ENCODE peak calls at places on chromosomes 3 and 15, in nine cellular contexts. C, M, V, F, P, Y, L, Z and K are unnamed samples.

GRCh38 chr3:98968347-98968746 is 66.9 kb upstream of the DCBLD2 start:
- DNase-seq in Y (no peak), P (no peak), L (no peak), F (no peak), V (no peak), M (no peak), Z (no peak), C (no peak), K (no peak)

GRCh38 chr15:53580371-53580770 is 179.1 kb downstream of the WDR72 start:
- DNase-seq in Y (no peak), L (no peak), F (no peak), Z (peak), V (no peak), C (no peak), P (no peak), M (no peak), K (peak)

GRCh38 chr15:85929786-85930185 is 135.1 kb upstream of the KLHL25 start:
- DNase-seq in L (no peak), F (no peak), C (no peak), Y (no peak), M (no peak), P (no peak), V (no peak), Z (no peak), K (no peak)

GRCh38 chr3:108489776-108490175 is 20.6 kb downstream of the MYH15 start:
- DNase-seq in L (peak), V (no peak), F (no peak), C (peak), Y (peak), P (peak), Z (no peak), M (peak), K (no peak)

GRCh38 chr3:110955301-110955880 is 116.2 kb upstream of the NECTIN3 start:
- DNase-seq in Z (no peak), F (no peak), P (no peak), M (no peak), V (no peak), C (peak), Y (no peak), L (no peak), K (no peak)

GRCh38 chr3:21105784-21106183 is 645.2 kb downstream of the ZNF385D start:
- DNase-seq in V (no peak), Z (no peak), F (no peak), C (no peak), Y (no peak), M (no peak), P (no peak), L (no peak), K (no peak)

GRCh38 chr3:189824629-189825312 is 193.6 kb downstream of the TP63 start:
- DNase-seq in M (no peak), C (peak), P (no peak), L (no peak), F (no peak), Y (no peak), Z (no peak), V (no peak), K (peak)

GRCh38 chr3:50642382-50642781 is 25.4 kb downstream of the MAPKAPK3 start:
- DNase-seq in C (no peak), V (no peak), Y (no peak), Z (no peak), P (no peak), M (no peak), L (no peak), F (no peak), K (no peak)

GRCh38 chr15:35728176-35728938 is 182.4 kb upstream of the DPH6 start:
- DNase-seq in Z (no peak), P (no peak), V (no peak), Y (no peak), C (peak), F (no peak), M (no peak), L (no peak), K (peak)

GRCh38 chr3:177451940-177452484 is 254.7 kb upstream of the TBL1XR1 start:
- DNase-seq in F (no peak), V (no peak), Z (no peak), Y (no peak), C (peak), M (no peak), L (no peak), P (no peak), K (no peak)

GRCh38 chr3:128698211-128699011 is 27.6 kb upstream of the RAB7A start:
- DNase-seq in V (peak), Z (peak), C (peak), M (no peak), Y (no peak), L (peak), F (peak), P (peak), K (no peak)

GRCh38 chr3:46768061-46768460 is 50.4 kb upstream of the PRSS50 start:
- DNase-seq in Y (no peak), C (no peak), V (no peak), Z (no peak), P (no peak), L (no peak), M (no peak), F (no peak), K (no peak)

GRCh38 chr3:40143283-40144090 is 166.0 kb upstream of the EIF1B start:
- DNase-seq in L (no peak), Z (no peak), V (no peak), F (no peak), P (no peak), M (no peak), C (no peak), Y (no peak), K (no peak)

GRCh38 chr3:16468114-16469098 is 45.1 kb downstream of the RFTN1 start:
- DNase-seq in Y (no peak), V (no peak), L (no peak), P (no peak), C (peak), M (no peak), Z (no peak), F (no peak), K (no peak)

DNA sequence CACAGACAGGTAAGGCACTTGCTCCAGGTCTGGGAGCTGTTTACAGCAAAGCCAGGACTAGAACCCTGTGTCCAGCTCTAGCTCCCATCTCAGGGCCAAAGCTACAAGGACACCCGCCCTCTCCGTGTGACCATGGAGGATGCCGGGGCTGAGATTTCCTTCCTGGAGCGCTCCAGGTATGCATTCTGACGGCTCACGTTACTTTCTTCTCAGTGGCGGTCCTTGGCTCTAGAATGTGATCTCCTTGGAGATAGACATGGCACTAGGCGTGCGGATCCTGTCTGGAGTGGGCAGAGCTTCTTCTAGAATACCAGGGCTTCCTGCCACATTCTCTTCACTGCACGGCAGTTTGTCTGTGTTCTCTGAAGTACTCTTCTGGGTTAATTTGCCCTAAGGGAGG is 185.7 kb downstream of the OPA1 start:
- DNase-seq in Z (no peak), Y (no peak), F (no peak), L (no peak), V (no peak), P (no peak), M (no peak), C (no peak), K (no peak)
- H3K4me3 ChIP-seq in Z (no peak), Y (no peak), F (no peak), L (no peak), V (no peak), P (no peak), M (no peak), C (no peak), K (no peak)

GRCh38 chr3:172561894-172562664 is 38.8 kb upstream of the TNFSF10 start:
- DNase-seq in Z (no peak), Y (no peak), L (no peak), V (no peak), F (no peak), P (no peak), M (no peak), C (peak), K (peak)

GRCh38 chr3:172564499-172564898 is 41.3 kb upstream of the TNFSF10 start:
- DNase-seq in C (no peak), F (no peak), Y (no peak), M (no peak), L (no peak), Z (no peak), V (no peak), P (no peak), K (peak)

GRCh38 chr3:172559029-172559428 is 35.8 kb upstream of the TNFSF10 start:
- DNase-seq in P (no peak), L (no peak), F (no peak), Z (no peak), Y (no peak), M (no peak), V (no peak), C (peak), K (no peak)

GRCh38 chr3:172560026-172560425 is 36.8 kb upstream of the TNFSF10 start:
- DNase-seq in L (no peak), Z (no peak), F (no peak), Y (no peak), P (no peak), M (no peak), C (no peak), V (no peak), K (no peak)

GRCh38 chr3:172562881-172563835 is 39.9 kb upstream of the TNFSF10 start:
- DNase-seq in L (no peak), Z (no peak), C (peak), P (no peak), M (peak), V (no peak), F (no peak), Y (no peak), K (peak)
- H3K4me3 ChIP-seq in L (no peak), Z (peak), C (peak), P (no peak), M (no peak), V (no peak), F (no peak), Y (no peak), K (no peak)

DNA sequence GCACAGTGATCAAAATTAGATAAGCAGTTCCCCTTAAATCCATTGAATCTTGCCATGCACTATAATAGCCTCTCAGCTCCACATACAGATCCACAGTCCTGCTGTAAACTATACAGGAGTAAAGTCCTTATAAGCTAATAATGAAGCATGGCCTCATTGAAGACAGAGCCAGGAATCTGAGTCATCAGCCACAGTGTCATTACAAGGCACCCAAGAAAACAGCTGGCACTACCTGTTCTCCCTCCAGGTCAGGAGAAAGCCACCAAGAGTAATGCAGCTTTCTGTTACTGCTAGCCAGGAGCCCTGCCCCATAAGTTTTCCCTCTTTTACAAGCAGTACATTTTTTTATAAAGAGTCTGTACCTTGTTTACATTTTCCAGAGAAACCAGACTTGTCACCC is 27.3 kb downstream of the WDR49 start:
- DNase-seq in C (no peak), V (no peak), L (no peak), Z (no peak), F (no peak), P (no peak), Y (no peak), M (no peak), K (no peak)
- H3K4me3 ChIP-seq in C (no peak), V (no peak), L (no peak), Z (no peak), F (no peak), P (no peak), Y (no peak), M (no peak), K (no peak)

GRCh38 chr3:70803317-70803716 is 490.9 kb upstream of the MDFIC2 start:
- DNase-seq in Z (no peak), V (no peak), F (no peak), M (no peak), L (no peak), Y (no peak), P (no peak), C (no peak), K (no peak)

GRCh38 chr3:70805044-70805732 is 492.8 kb upstream of the MDFIC2 start:
- DNase-seq in Y (no peak), L (no peak), Z (no peak), F (no peak), V (no peak), C (peak), P (no peak), M (no peak), K (peak)

GRCh38 chr3:70806556-70806955 is 494.1 kb upstream of the MDFIC2 start:
- DNase-seq in Z (no peak), P (no peak), Y (no peak), V (no peak), C (no peak), M (no peak), L (no peak), F (no peak), K (no peak)

GRCh38 chr3:70803891-70804290 is 491.5 kb upstream of the MDFIC2 start:
- DNase-seq in M (no peak), C (no peak), Y (no peak), Z (no peak), P (no peak), V (no peak), F (no peak), L (no peak), K (no peak)

GRCh38 chr3:70800941-70801340 is 488.5 kb upstream of the MDFIC2 start:
- DNase-seq in Y (no peak), F (no peak), L (no peak), P (no peak), M (no peak), V (no peak), Z (no peak), C (no peak), K (no peak)
- H3K4me3 ChIP-seq in Y (no peak), F (no peak), L (no peak), P (no peak), M (no peak), V (no peak), Z (no peak), C (no peak), K (no peak)

GRCh38 chr15:66706840-66707239 is 4.8 kb downstream of the SMAD6 start:
- DNase-seq in M (no peak), C (no peak), P (no peak), Y (no peak), V (no peak), Z (no peak), F (no peak), L (no peak), K (no peak)
- H3K4me3 ChIP-seq in M (no peak), C (no peak), P (no peak), Y (no peak), V (peak), Z (peak), F (peak), L (no peak), K (no peak)

DNA sequence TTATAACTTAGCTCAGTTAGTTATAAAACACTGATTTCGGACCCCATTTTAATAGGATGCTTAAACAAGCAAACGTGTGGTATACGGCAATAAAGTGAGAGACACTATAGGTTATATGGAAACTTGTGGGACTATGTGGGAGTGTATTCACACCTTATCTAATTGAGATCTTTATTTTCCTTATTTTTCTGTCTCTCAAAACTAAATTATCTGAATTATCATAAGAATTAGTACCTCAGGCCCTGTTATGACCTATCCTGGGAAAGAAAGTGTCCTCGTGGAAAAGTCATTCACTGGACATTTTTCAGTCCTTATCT is 14.4 kb downstream of the WWTR1 start:
- DNase-seq in L (no peak), M (no peak), Y (no peak), F (no peak), V (no peak), C (no peak), P (no peak), Z (no peak), K (no peak)
- H3K4me3 ChIP-seq in L (no peak), M (no peak), Y (no peak), F (no peak), V (no peak), C (no peak), P (no peak), Z (no peak), K (no peak)

GRCh38 chr3:120469440-120470415 is 18.9 kb upstream of the FSTL1 start:
- DNase-seq in Y (no peak), P (no peak), L (no peak), V (no peak), F (peak), M (no peak), C (no peak), Z (no peak), K (no peak)

GRCh38 chr3:120473389-120473788 is 22.6 kb upstream of the FSTL1 start:
- DNase-seq in P (no peak), V (no peak), Y (no peak), F (no peak), M (no peak), Z (no peak), L (no peak), C (no peak), K (no peak)

GRCh38 chr3:120472121-120472844 is 21.5 kb upstream of the FSTL1 start:
- DNase-seq in F (no peak), L (no peak), P (no peak), V (no peak), Y (no peak), Z (no peak), C (no peak), M (no peak), K (no peak)

GRCh38 chr3:120470870-120471269 is 20.1 kb upstream of the FSTL1 start:
- DNase-seq in C (no peak), P (no peak), Y (no peak), L (no peak), V (no peak), Z (no peak), F (no peak), M (no peak), K (no peak)

GRCh38 chr3:120471643-120472042 is 20.9 kb upstream of the FSTL1 start:
- DNase-seq in Z (no peak), V (no peak), Y (no peak), F (no peak), P (no peak), L (no peak), M (no peak), C (no peak), K (no peak)
- H3K4me3 ChIP-seq in Z (no peak), V (no peak), Y (no peak), F (no peak), P (no peak), L (no peak), M (no peak), C (no peak), K (no peak)

DNA sequence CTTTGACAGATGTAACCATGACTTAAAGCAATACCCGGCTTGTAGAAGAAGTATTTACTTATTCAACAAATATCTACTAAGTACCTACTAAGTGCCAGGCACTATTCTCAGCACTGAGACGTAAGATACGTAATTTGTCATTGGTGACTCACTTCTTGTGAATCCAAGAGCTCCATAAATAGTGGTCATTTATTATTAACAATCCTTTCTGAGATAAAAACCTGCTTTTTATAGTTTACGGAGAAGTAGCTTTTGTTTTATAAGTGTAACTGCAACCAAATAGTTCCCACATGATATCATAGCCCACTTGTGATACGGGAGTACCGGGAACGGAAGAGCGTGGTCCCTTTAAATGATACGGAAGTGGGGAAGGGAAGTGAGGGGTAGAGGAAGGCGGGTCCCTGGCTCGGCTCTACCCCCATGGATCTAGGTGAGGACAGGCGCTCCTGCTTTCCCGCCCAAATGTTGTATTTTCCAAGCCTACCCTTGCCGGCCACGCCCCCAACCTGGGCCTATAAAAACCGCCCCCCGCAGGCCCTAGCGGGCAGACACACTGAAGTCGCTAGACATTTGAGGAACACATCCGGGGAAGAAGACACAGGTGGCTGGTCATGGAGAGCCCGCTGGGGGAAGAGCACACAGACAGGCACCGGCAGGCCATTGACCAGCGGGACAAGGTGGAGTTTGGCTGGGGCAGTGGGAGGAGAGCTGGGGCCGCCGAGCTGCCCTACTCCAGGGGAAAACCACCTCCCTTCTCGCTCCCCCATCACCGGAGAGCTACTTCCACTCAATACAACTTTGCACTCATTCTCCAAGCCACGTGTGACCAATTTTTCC is at the start of gene SAMMSON:
- DNase-seq in M (no peak), V (no peak), Y (no peak), F (no peak), P (no peak), C (peak), L (no peak), Z (no peak), K (no peak)
- H3K4me3 ChIP-seq in M (no peak), V (no peak), Y (no peak), F (peak), P (no peak), C (peak), L (no peak), Z (no peak), K (no peak)